ENCODE peak calls at places on chromosomes 2 and 18, in ten cellular contexts. One of them, this sample, is unnamed.

GRCh38 chr2:66228128-66228547 is 206.8 kb upstream of the MEIS1 start:
- DNase-seq in RKO: no peak
- DNase-seq in left cardiac atrium: no peak
- DNase-seq in stimulated activated CD4-positive, alpha-beta T cell treated with anti-CD3 and anti-CD28 coated beads, Interleukin-12 subunit alpha, Interleukin-12 subunit beta, amount 100 ng/mL, for 48 hours: no peak
- DNase-seq in RPMI7951: no peak
- DNase-seq in HS-5: no peak
- DNase-seq in LHCN-M2: no peak
- DNase-seq in NCI-H774: no peak
- DNase-seq in AG04450: no peak
- DNase-seq in IMR-90: no peak
- DNase-seq in this sample: no peak

GRCh38 chr2:128654404-128654803 is 335.7 kb upstream of the HS6ST1 start:
- DNase-seq in IMR-90: no peak
- DNase-seq in stimulated activated CD4-positive, alpha-beta T cell treated with anti-CD3 and anti-CD28 coated beads, Interleukin-12 subunit alpha, Interleukin-12 subunit beta, amount 100 ng/mL, for 48 hours: no peak
- DNase-seq in NCI-H774: no peak
- DNase-seq in left cardiac atrium: no peak
- DNase-seq in HS-5: no peak
- DNase-seq in LHCN-M2: no peak
- DNase-seq in RPMI7951: no peak
- DNase-seq in AG04450: no peak
- DNase-seq in RKO: no peak
- DNase-seq in this sample: no peak

GRCh38 chr18:3790702-3791101 is 340.7 kb downstream of the TGIF1 start:
- DNase-seq in NCI-H774: no peak
- DNase-seq in RPMI7951: peak; percentile 42
- DNase-seq in HS-5: no peak
- DNase-seq in AG04450: no peak
- DNase-seq in IMR-90: no peak
- DNase-seq in stimulated activated CD4-positive, alpha-beta T cell treated with anti-CD3 and anti-CD28 coated beads, Interleukin-12 subunit alpha, Interleukin-12 subunit beta, amount 100 ng/mL, for 48 hours: no peak
- DNase-seq in left cardiac atrium: no peak
- DNase-seq in LHCN-M2: no peak
- DNase-seq in RKO: no peak
- DNase-seq in this sample: no peak

GRCh38 chr18:27240383-27240782 is 55.3 kb upstream of the CHST9 start:
- DNase-seq in stimulated activated CD4-positive, alpha-beta T cell treated with anti-CD3 and anti-CD28 coated beads, Interleukin-12 subunit alpha, Interleukin-12 subunit beta, amount 100 ng/mL, for 48 hours: no peak
- DNase-seq in RPMI7951: no peak
- DNase-seq in HS-5: no peak
- DNase-seq in IMR-90: no peak
- DNase-seq in AG04450: no peak
- DNase-seq in left cardiac atrium: no peak
- DNase-seq in RKO: no peak
- DNase-seq in NCI-H774: no peak
- DNase-seq in LHCN-M2: no peak
- DNase-seq in this sample: no peak

GRCh38 chr2:120863661-120864320 is 128.1 kb downstream of the GLI2 start:
- DNase-seq in RPMI7951: peak; percentile 78
- DNase-seq in RKO: no peak
- DNase-seq in HS-5: no peak
- DNase-seq in stimulated activated CD4-positive, alpha-beta T cell treated with anti-CD3 and anti-CD28 coated beads, Interleukin-12 subunit alpha, Interleukin-12 subunit beta, amount 100 ng/mL, for 48 hours: no peak
- DNase-seq in LHCN-M2: peak; percentile 53
- DNase-seq in left cardiac atrium: peak; percentile 70
- DNase-seq in IMR-90: peak; percentile 67
- DNase-seq in AG04450: no peak
- DNase-seq in NCI-H774: no peak
- DNase-seq in this sample: peak; percentile 21

GRCh38 chr2:17271401-17271800 is 246.8 kb downstream of the RAD51AP2 start:
- DNase-seq in left cardiac atrium: no peak
- DNase-seq in HS-5: peak; percentile 30
- DNase-seq in RPMI7951: no peak
- DNase-seq in NCI-H774: no peak
- DNase-seq in RKO: no peak
- DNase-seq in stimulated activated CD4-positive, alpha-beta T cell treated with anti-CD3 and anti-CD28 coated beads, Interleukin-12 subunit alpha, Interleukin-12 subunit beta, amount 100 ng/mL, for 48 hours: no peak
- DNase-seq in LHCN-M2: peak; percentile 20
- DNase-seq in IMR-90: no peak
- DNase-seq in AG04450: no peak
- DNase-seq in this sample: peak; percentile 21

GRCh38 chr2:24515841-24516240 is 24.8 kb downstream of the NCOA1 start:
- DNase-seq in RKO: peak; percentile 24
- DNase-seq in HS-5: no peak
- DNase-seq in stimulated activated CD4-positive, alpha-beta T cell treated with anti-CD3 and anti-CD28 coated beads, Interleukin-12 subunit alpha, Interleukin-12 subunit beta, amount 100 ng/mL, for 48 hours: no peak
- DNase-seq in NCI-H774: no peak
- DNase-seq in IMR-90: no peak
- DNase-seq in left cardiac atrium: no peak
- DNase-seq in AG04450: no peak
- DNase-seq in LHCN-M2: peak; percentile 9
- DNase-seq in RPMI7951: no peak
- DNase-seq in this sample: no peak

GRCh38 chr2:182763311-182763912 is 47.4 kb downstream of the DNAJC10 start:
- DNase-seq in HS-5: no peak
- DNase-seq in RKO: peak; percentile 45
- DNase-seq in AG04450: no peak
- DNase-seq in IMR-90: peak; percentile 43
- DNase-seq in RPMI7951: peak; percentile 43
- DNase-seq in stimulated activated CD4-positive, alpha-beta T cell treated with anti-CD3 and anti-CD28 coated beads, Interleukin-12 subunit alpha, Interleukin-12 subunit beta, amount 100 ng/mL, for 48 hours: no peak
- DNase-seq in LHCN-M2: peak; percentile 44
- DNase-seq in left cardiac atrium: no peak
- DNase-seq in NCI-H774: peak; percentile 40
- DNase-seq in this sample: no peak

GRCh38 chr2:25372405-25373268 is 30.9 kb upstream of the DNMT3A start:
- DNase-seq in stimulated activated CD4-positive, alpha-beta T cell treated with anti-CD3 and anti-CD28 coated beads, Interleukin-12 subunit alpha, Interleukin-12 subunit beta, amount 100 ng/mL, for 48 hours: no peak
- DNase-seq in RPMI7951: no peak
- DNase-seq in left cardiac atrium: no peak
- DNase-seq in AG04450: no peak
- DNase-seq in LHCN-M2: no peak
- DNase-seq in IMR-90: no peak
- DNase-seq in RKO: no peak
- DNase-seq in HS-5: no peak
- DNase-seq in NCI-H774: no peak
- DNase-seq in this sample: no peak

GRCh38 chr18:29653816-29654215 is 1388.7 kb downstream of the DSC3 start:
- DNase-seq in NCI-H774: no peak
- DNase-seq in RPMI7951: no peak
- DNase-seq in LHCN-M2: no peak
- DNase-seq in HS-5: no peak
- DNase-seq in left cardiac atrium: no peak
- DNase-seq in stimulated activated CD4-positive, alpha-beta T cell treated with anti-CD3 and anti-CD28 coated beads, Interleukin-12 subunit alpha, Interleukin-12 subunit beta, amount 100 ng/mL, for 48 hours: no peak
- DNase-seq in RKO: no peak
- DNase-seq in IMR-90: no peak
- DNase-seq in AG04450: no peak
- DNase-seq in this sample: no peak

This sample was measured in foreskin keratinocyte.